ENCODE peak calls at places on chromosomes 4 and X, in ten cellular contexts. One of them, this sample, is unnamed. For H3K4me1, the result is how much of the 10 kb centered on the place peaks cover.

GRCh38 chr4:125311503-125311902 is 3.3 kb upstream of the FAT4 start:
- DNase-seq in transverse colon: no peak
- DNase-seq in spleen: no peak
- DNase-seq in right lobe of liver: no peak
- DNase-seq in endothelial cell of umbilical vein: no peak
- DNase-seq in A549: no peak
- DNase-seq in stomach: no peak
- DNase-seq in IMR-90: no peak
- DNase-seq in tibial nerve: no peak
- DNase-seq in testis: no peak
- DNase-seq in this sample: no peak

GRCh38 chr4:174460684-174461083 is 61.6 kb downstream of the HPGD start:
- DNase-seq in stomach: no peak
- DNase-seq in right lobe of liver: no peak
- DNase-seq in endothelial cell of umbilical vein: peak
- DNase-seq in transverse colon: no peak
- DNase-seq in IMR-90: no peak
- DNase-seq in testis: no peak
- DNase-seq in spleen: no peak
- DNase-seq in A549: no peak
- DNase-seq in tibial nerve: no peak
- DNase-seq in this sample: no peak

GRCh38 chrX:48854898-48855297 is 19.5 kb upstream of the PCSK1N start:
- DNase-seq in spleen: no peak
- DNase-seq in testis: peak
- DNase-seq in transverse colon: no peak
- DNase-seq in IMR-90: no peak
- DNase-seq in stomach: no peak
- DNase-seq in right lobe of liver: no peak
- DNase-seq in A549: peak
- DNase-seq in tibial nerve: no peak
- DNase-seq in endothelial cell of umbilical vein: no peak
- DNase-seq in this sample: no peak

GRCh38 chr4:88185916-88186315 is 27.5 kb upstream of the ABCG2 start:
- DNase-seq in testis: no peak
- DNase-seq in endothelial cell of umbilical vein: no peak
- DNase-seq in stomach: no peak
- DNase-seq in IMR-90: peak
- DNase-seq in right lobe of liver: no peak
- DNase-seq in tibial nerve: no peak
- DNase-seq in transverse colon: no peak
- DNase-seq in A549: no peak
- DNase-seq in spleen: no peak
- DNase-seq in this sample: no peak

GRCh38 chrX:110210417-110211139 is 107.3 kb downstream of the AMMECR1 start:
- DNase-seq in A549: peak
- DNase-seq in IMR-90: peak
- DNase-seq in endothelial cell of umbilical vein: peak
- DNase-seq in testis: no peak
- DNase-seq in right lobe of liver: no peak
- DNase-seq in transverse colon: no peak
- DNase-seq in stomach: no peak
- DNase-seq in tibial nerve: no peak
- DNase-seq in spleen: no peak
- DNase-seq in this sample: no peak

GRCh38 chr4:72582853-72583252 is 13.8 kb upstream of the ADAMTS3 start:
- DNase-seq in transverse colon: no peak
- DNase-seq in testis: no peak
- DNase-seq in IMR-90: no peak
- DNase-seq in right lobe of liver: peak
- DNase-seq in stomach: no peak
- DNase-seq in spleen: no peak
- DNase-seq in tibial nerve: no peak
- DNase-seq in A549: no peak
- DNase-seq in endothelial cell of umbilical vein: peak
- DNase-seq in this sample: no peak

GRCh38 chrX:40755291-40756249 is 20.2 kb upstream of the MED14 start:
- DNase-seq in right lobe of liver: no peak
- DNase-seq in stomach: no peak
- DNase-seq in transverse colon: no peak
- DNase-seq in tibial nerve: no peak
- DNase-seq in spleen: no peak
- DNase-seq in endothelial cell of umbilical vein: peak
- DNase-seq in IMR-90: peak
- DNase-seq in A549: no peak
- DNase-seq in testis: no peak
- DNase-seq in this sample: peak

GRCh38 chrX:138191998-138192397 is 519.5 kb downstream of the FGF13 start:
- DNase-seq in spleen: no peak
- DNase-seq in transverse colon: no peak
- DNase-seq in testis: peak
- DNase-seq in endothelial cell of umbilical vein: no peak
- DNase-seq in right lobe of liver: no peak
- DNase-seq in A549: peak
- DNase-seq in tibial nerve: peak
- DNase-seq in stomach: no peak
- DNase-seq in IMR-90: peak
- DNase-seq in this sample: no peak

GRCh38 chr4:26325191-26325590 is 4.4 kb downstream of the RBPJ start:
- DNase-seq in IMR-90: peak
- DNase-seq in endothelial cell of umbilical vein: no peak
- DNase-seq in testis: no peak
- DNase-seq in tibial nerve: no peak
- DNase-seq in transverse colon: no peak
- DNase-seq in A549: peak
- DNase-seq in stomach: no peak
- DNase-seq in spleen: no peak
- DNase-seq in right lobe of liver: no peak
- DNase-seq in this sample: no peak

GRCh38 chrX:68997911-68998310 is 167.3 kb downstream of the PJA1 start:
- DNase-seq in testis: peak
- DNase-seq in IMR-90: peak
- DNase-seq in stomach: no peak
- DNase-seq in tibial nerve: peak
- DNase-seq in transverse colon: peak
- DNase-seq in spleen: no peak
- DNase-seq in A549: no peak
- DNase-seq in right lobe of liver: no peak
- DNase-seq in endothelial cell of umbilical vein: peak
- DNase-seq in this sample: peak

GRCh38 chrX:71871367-71871766 is 39.3 kb upstream of the NHSL2 start:
- DNase-seq in IMR-90: peak
- DNase-seq in right lobe of liver: no peak
- DNase-seq in spleen: no peak
- DNase-seq in tibial nerve: peak
- DNase-seq in A549: no peak
- DNase-seq in transverse colon: no peak
- DNase-seq in stomach: peak
- DNase-seq in endothelial cell of umbilical vein: no peak
- DNase-seq in testis: no peak
- DNase-seq in this sample: no peak

GRCh38 chrX:68894513-68895338 is 65.9 kb downstream of the EFNB1 start:
- DNase-seq in endothelial cell of umbilical vein: peak
- DNase-seq in A549: no peak
- DNase-seq in spleen: peak
- DNase-seq in tibial nerve: peak
- DNase-seq in transverse colon: peak
- DNase-seq in IMR-90: peak
- DNase-seq in stomach: peak
- DNase-seq in testis: peak
- DNase-seq in right lobe of liver: no peak
- DNase-seq in this sample: peak

GRCh38 chr4:3436798-3437581 is 4.8 kb upstream of the HGFAC start:
- DNase-seq in stomach: peak
- DNase-seq in tibial nerve: no peak
- DNase-seq in A549: peak
- DNase-seq in IMR-90: peak
- DNase-seq in transverse colon: peak
- DNase-seq in testis: no peak
- DNase-seq in spleen: no peak
- DNase-seq in endothelial cell of umbilical vein: peak
- DNase-seq in right lobe of liver: no peak
- DNase-seq in this sample: peak

GRCh38 chr4:40629401-40630334 is at the start of gene RBM47:
- DNase-seq in IMR-90: peak
- DNase-seq in A549: peak
- DNase-seq in tibial nerve: peak
- DNase-seq in right lobe of liver: peak
- DNase-seq in endothelial cell of umbilical vein: peak
- DNase-seq in testis: peak
- DNase-seq in transverse colon: peak
- DNase-seq in stomach: peak
- DNase-seq in spleen: peak
- DNase-seq in this sample: peak

DNA sequence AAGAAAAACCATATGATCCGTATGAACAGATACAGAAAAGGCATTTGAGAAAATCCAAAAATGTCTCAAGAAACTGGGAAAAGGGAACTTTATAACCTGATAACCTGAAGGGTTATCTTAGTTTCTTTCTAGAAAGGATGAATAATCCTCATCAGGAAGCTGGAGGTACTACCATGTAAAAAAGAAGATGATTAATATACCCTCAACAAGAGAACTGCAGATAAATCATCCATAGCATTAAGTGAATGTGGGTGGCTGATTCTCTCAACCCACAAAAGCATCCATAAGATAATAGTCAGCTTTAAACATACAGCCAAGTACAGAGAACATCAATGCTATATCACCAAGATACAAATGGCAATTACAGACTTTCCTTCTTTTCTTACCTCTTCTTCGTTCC is 26.4 kb downstream of the ANAPC10 start:
- DNase-seq in spleen: no peak
- DNase-seq in tibial nerve: no peak
- DNase-seq in right lobe of liver: no peak
- DNase-seq in transverse colon: no peak
- DNase-seq in stomach: no peak
- DNase-seq in IMR-90: no peak
- DNase-seq in A549: no peak
- DNase-seq in testis: no peak
- DNase-seq in endothelial cell of umbilical vein: no peak
- DNase-seq in this sample: no peak
- H3K4me1 ChIP-seq in spleen: under half
- H3K4me1 ChIP-seq in tibial nerve: under half
- H3K4me1 ChIP-seq in right lobe of liver: under half
- H3K4me1 ChIP-seq in transverse colon: under half
- H3K4me1 ChIP-seq in stomach: under half
- H3K4me1 ChIP-seq in IMR-90: under half
- H3K4me1 ChIP-seq in A549: under half
- H3K4me1 ChIP-seq in testis: under half
- H3K4me1 ChIP-seq in endothelial cell of umbilical vein: under half
- H3K4me1 ChIP-seq in this sample: under half

DNA sequence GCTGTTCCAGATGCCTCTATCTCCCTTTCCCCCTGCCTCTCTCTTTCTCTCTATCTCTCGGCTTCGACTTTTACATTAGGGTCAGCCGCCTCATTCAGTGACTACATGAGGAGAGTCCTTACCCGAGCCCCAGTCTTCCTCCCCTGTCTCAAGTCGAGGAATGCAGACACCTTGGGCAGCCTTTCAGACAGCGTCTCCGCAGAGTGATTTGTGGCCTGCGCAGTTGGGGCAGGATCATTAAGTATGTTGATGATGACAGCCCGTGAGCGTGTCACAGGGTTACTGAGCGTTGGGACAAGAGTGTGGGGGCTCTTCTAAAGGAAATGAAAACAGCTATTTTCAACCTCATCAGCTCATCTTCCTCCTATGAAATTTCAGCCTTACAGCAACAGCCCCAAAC is 312.1 kb upstream of the GATB start:
- DNase-seq in right lobe of liver: no peak
- DNase-seq in testis: no peak
- DNase-seq in transverse colon: no peak
- DNase-seq in tibial nerve: no peak
- DNase-seq in endothelial cell of umbilical vein: no peak
- DNase-seq in stomach: no peak
- DNase-seq in spleen: no peak
- DNase-seq in A549: no peak
- DNase-seq in IMR-90: no peak
- DNase-seq in this sample: no peak
- H3K4me3 ChIP-seq in right lobe of liver: no peak
- H3K4me3 ChIP-seq in testis: no peak
- H3K4me3 ChIP-seq in transverse colon: no peak
- H3K4me3 ChIP-seq in tibial nerve: no peak
- H3K4me3 ChIP-seq in endothelial cell of umbilical vein: no peak
- H3K4me3 ChIP-seq in stomach: no peak
- H3K4me3 ChIP-seq in spleen: no peak
- H3K4me3 ChIP-seq in A549: no peak
- H3K4me3 ChIP-seq in IMR-90: no peak
- H3K4me3 ChIP-seq in this sample: no peak

GRCh38 chrX:127317159-127317558 is 497.6 kb downstream of the PRR32 start:
- DNase-seq in A549: no peak
- DNase-seq in testis: no peak
- DNase-seq in endothelial cell of umbilical vein: no peak
- DNase-seq in tibial nerve: no peak
- DNase-seq in transverse colon: no peak
- DNase-seq in spleen: no peak
- DNase-seq in stomach: no peak
- DNase-seq in right lobe of liver: no peak
- DNase-seq in IMR-90: no peak
- DNase-seq in this sample: no peak

DNA sequence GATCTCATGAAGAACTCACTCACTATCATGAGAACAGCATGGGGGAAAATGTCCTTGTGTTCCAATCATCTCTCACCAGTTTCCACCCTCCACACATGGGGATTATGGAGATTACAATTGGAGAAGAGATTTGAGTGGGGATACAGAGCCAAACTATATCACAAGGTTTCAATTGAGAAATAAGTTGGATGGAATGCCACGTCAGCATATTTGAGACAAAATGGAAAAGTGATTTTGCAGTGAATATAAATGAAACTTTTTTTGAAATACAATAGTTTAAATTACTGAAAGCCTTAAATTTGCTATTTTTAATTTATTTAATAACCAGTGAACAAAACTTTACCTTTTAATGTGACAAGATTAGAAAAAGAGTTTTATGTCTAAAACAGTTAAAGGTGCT is 494.1 kb downstream of the PRR32 start:
- DNase-seq in spleen: no peak
- DNase-seq in endothelial cell of umbilical vein: no peak
- DNase-seq in tibial nerve: no peak
- DNase-seq in IMR-90: no peak
- DNase-seq in A549: no peak
- DNase-seq in transverse colon: no peak
- DNase-seq in stomach: no peak
- DNase-seq in right lobe of liver: no peak
- DNase-seq in testis: no peak
- DNase-seq in this sample: no peak
- TF ChIP-seq POLR2A in spleen: no peak
- TF ChIP-seq POLR2A in endothelial cell of umbilical vein: no peak
- TF ChIP-seq POLR2A in tibial nerve: no peak
- TF ChIP-seq POLR2A in IMR-90: no peak
- TF ChIP-seq POLR2A in A549: no peak
- TF ChIP-seq POLR2A in transverse colon: no peak
- TF ChIP-seq POLR2A in stomach: no peak
- TF ChIP-seq POLR2A in right lobe of liver: no peak
- TF ChIP-seq POLR2A in testis: no peak
- TF ChIP-seq POLR2A in this sample: no peak

DNA sequence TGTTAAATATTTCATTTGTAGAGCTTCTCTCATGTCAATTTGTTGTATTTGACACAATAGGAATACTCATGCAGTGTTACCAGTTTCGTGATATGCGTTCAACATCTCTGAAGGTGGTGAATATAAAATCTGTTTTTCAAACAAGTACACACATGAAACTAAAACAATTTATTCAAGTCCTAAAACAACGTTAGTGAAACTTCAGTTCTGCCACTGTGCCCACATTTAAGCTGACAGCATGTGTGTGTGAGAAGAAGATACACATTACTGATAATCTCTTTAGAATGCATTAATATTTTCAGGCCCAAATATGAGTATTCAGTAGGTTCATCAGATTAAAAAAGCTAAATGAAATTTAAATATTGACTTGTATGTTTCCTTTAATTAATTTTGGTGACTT is 21.7 kb downstream of the GAB1 start:
- DNase-seq in tibial nerve: no peak
- DNase-seq in spleen: no peak
- DNase-seq in transverse colon: no peak
- DNase-seq in IMR-90: no peak
- DNase-seq in stomach: no peak
- DNase-seq in A549: no peak
- DNase-seq in endothelial cell of umbilical vein: no peak
- DNase-seq in testis: no peak
- DNase-seq in right lobe of liver: no peak
- DNase-seq in this sample: no peak
- H3K4me1 ChIP-seq in tibial nerve: half or more
- H3K4me1 ChIP-seq in spleen: half or more
- H3K4me1 ChIP-seq in transverse colon: half or more
- H3K4me1 ChIP-seq in IMR-90: under half
- H3K4me1 ChIP-seq in stomach: half or more
- H3K4me1 ChIP-seq in A549: under half
- H3K4me1 ChIP-seq in endothelial cell of umbilical vein: under half
- H3K4me1 ChIP-seq in testis: half or more
- H3K4me1 ChIP-seq in right lobe of liver: under half
- H3K4me1 ChIP-seq in this sample: under half